ENCODE peak calls at places on chromosome 22, in eight cellular contexts. One of them, this sample, is unnamed.

GRCh38 chr22:47337161-47337621 is 574.7 kb downstream of the TBC1D22A start:
- DNase-seq in SK-N-SH: no peak
- DNase-seq in A549: peak; percentile 73
- DNase-seq in HepG2: peak; percentile 39
- DNase-seq in K562: peak; percentile 4
- DNase-seq in GM12878: no peak
- DNase-seq in H1: no peak
- DNase-seq in WTC11: no peak
- DNase-seq in this sample: peak; percentile 87

GRCh38 chr22:40345801-40346177 is 511 bp upstream of the ADSL start:
- DNase-seq in A549: no peak
- DNase-seq in K562: peak; percentile 55
- DNase-seq in HepG2: peak; percentile 10
- DNase-seq in WTC11: peak; percentile 38
- DNase-seq in GM12878: no peak
- DNase-seq in SK-N-SH: peak; percentile 36
- DNase-seq in H1: no peak
- DNase-seq in this sample: no peak

GRCh38 chr22:42222140-42222539 is 48.3 kb downstream of the TCF20 start:
- DNase-seq in A549: no peak
- DNase-seq in HepG2: peak; percentile 5
- DNase-seq in SK-N-SH: no peak
- DNase-seq in K562: no peak
- DNase-seq in H1: no peak
- DNase-seq in GM12878: no peak
- DNase-seq in WTC11: no peak
- DNase-seq in this sample: no peak

GRCh38 chr22:29744902-29745301 is 21.9 kb downstream of the ZMAT5 start:
- DNase-seq in HepG2: no peak
- DNase-seq in GM12878: no peak
- DNase-seq in H1: no peak
- DNase-seq in WTC11: no peak
- DNase-seq in A549: no peak
- DNase-seq in K562: no peak
- DNase-seq in SK-N-SH: no peak
- DNase-seq in this sample: peak; percentile 70

GRCh38 chr22:20571078-20571503 is 63.7 kb downstream of the MED15 start:
- DNase-seq in HepG2: no peak
- DNase-seq in A549: no peak
- DNase-seq in K562: no peak
- DNase-seq in H1: no peak
- DNase-seq in SK-N-SH: no peak
- DNase-seq in WTC11: no peak
- DNase-seq in GM12878: no peak
- DNase-seq in this sample: no peak

GRCh38 chr22:17501679-17502285 is 61.5 kb upstream of the SLC25A18 start:
- DNase-seq in SK-N-SH: peak; percentile 69
- DNase-seq in WTC11: no peak
- DNase-seq in K562: peak; percentile 75
- DNase-seq in HepG2: peak; percentile 63
- DNase-seq in A549: peak; percentile 33
- DNase-seq in GM12878: peak; percentile 57
- DNase-seq in H1: no peak
- DNase-seq in this sample: peak; percentile 66

GRCh38 chr22:19176175-19176630 is 2.3 kb downstream of the SLC25A1 start:
- DNase-seq in SK-N-SH: peak; percentile 73
- DNase-seq in K562: peak; percentile 77
- DNase-seq in H1: no peak
- DNase-seq in GM12878: no peak
- DNase-seq in HepG2: no peak
- DNase-seq in WTC11: peak; percentile 35
- DNase-seq in A549: no peak
- DNase-seq in this sample: no peak

GRCh38 chr22:47333625-47334024 is 571.2 kb downstream of the TBC1D22A start:
- DNase-seq in WTC11: no peak
- DNase-seq in HepG2: peak; percentile 9
- DNase-seq in GM12878: no peak
- DNase-seq in A549: no peak
- DNase-seq in SK-N-SH: no peak
- DNase-seq in H1: no peak
- DNase-seq in K562: no peak
- DNase-seq in this sample: peak; percentile 71

GRCh38 chr22:46250783-46251125 is 661 bp upstream of the CDPF1 start:
- DNase-seq in A549: no peak
- DNase-seq in H1: no peak
- DNase-seq in WTC11: peak; percentile 30
- DNase-seq in GM12878: no peak
- DNase-seq in SK-N-SH: no peak
- DNase-seq in HepG2: no peak
- DNase-seq in K562: peak; percentile 36
- DNase-seq in this sample: no peak

GRCh38 chr22:26835929-26836528 is 178.6 kb downstream of the MIAT start:
- DNase-seq in HepG2: peak; percentile 26
- DNase-seq in SK-N-SH: peak; percentile 41
- DNase-seq in GM12878: no peak
- DNase-seq in A549: peak; percentile 44
- DNase-seq in K562: peak; percentile 57
- DNase-seq in H1: peak; percentile 78
- DNase-seq in WTC11: peak; percentile 90
- DNase-seq in this sample: peak; percentile 23

GRCh38 chr22:25282671-25283561 is 63.5 kb downstream of the CRYBB2 start:
- DNase-seq in K562: no peak
- DNase-seq in H1: no peak
- DNase-seq in SK-N-SH: peak; percentile 66
- DNase-seq in HepG2: no peak
- DNase-seq in GM12878: no peak
- DNase-seq in A549: no peak
- DNase-seq in WTC11: peak; percentile 30
- DNase-seq in this sample: no peak

GRCh38 chr22:50444663-50445062 is 30.2 kb downstream of the SBF1 start:
- DNase-seq in A549: no peak
- DNase-seq in GM12878: no peak
- DNase-seq in SK-N-SH: no peak
- DNase-seq in WTC11: no peak
- DNase-seq in H1: no peak
- DNase-seq in K562: no peak
- DNase-seq in HepG2: no peak
- DNase-seq in this sample: peak; percentile 78

GRCh38 chr22:17785185-17786184 is 11.2 kb upstream of the BID start:
- DNase-seq in GM12878: no peak
- DNase-seq in K562: peak; percentile 91
- DNase-seq in H1: peak; percentile 74
- DNase-seq in WTC11: peak; percentile 95
- DNase-seq in HepG2: peak; percentile 72
- DNase-seq in SK-N-SH: no peak
- DNase-seq in A549: peak; percentile 31
- DNase-seq in this sample: no peak

GRCh38 chr22:49014227-49015201 is 813.2 kb downstream of the BRD1 start:
- DNase-seq in H1: no peak
- DNase-seq in HepG2: no peak
- DNase-seq in SK-N-SH: peak; percentile 11
- DNase-seq in GM12878: no peak
- DNase-seq in K562: no peak
- DNase-seq in A549: no peak
- DNase-seq in WTC11: no peak
- DNase-seq in this sample: no peak

GRCh38 chr22:19568337-19569311 is 44.4 kb upstream of the CLDN5 start:
- DNase-seq in HepG2: no peak
- DNase-seq in SK-N-SH: no peak
- DNase-seq in H1: no peak
- DNase-seq in K562: no peak
- DNase-seq in WTC11: no peak
- DNase-seq in A549: no peak
- DNase-seq in GM12878: no peak
- DNase-seq in this sample: peak; percentile 95

GRCh38 chr22:49202226-49202625 is 625.4 kb downstream of the BRD1 start:
- DNase-seq in A549: no peak
- DNase-seq in H1: no peak
- DNase-seq in GM12878: no peak
- DNase-seq in K562: no peak
- DNase-seq in WTC11: peak; percentile 3
- DNase-seq in SK-N-SH: no peak
- DNase-seq in HepG2: no peak
- DNase-seq in this sample: no peak

GRCh38 chr22:42993651-42994275 is 21.2 kb downstream of the PACSIN2 start:
- DNase-seq in WTC11: no peak
- DNase-seq in HepG2: peak; percentile 99
- DNase-seq in SK-N-SH: no peak
- DNase-seq in A549: no peak
- DNase-seq in K562: no peak
- DNase-seq in GM12878: no peak
- DNase-seq in H1: no peak
- DNase-seq in this sample: peak; percentile 60

GRCh38 chr22:50399751-50400331 is 56.7 kb downstream of the PPP6R2 start:
- DNase-seq in H1: peak; percentile 21
- DNase-seq in A549: peak; percentile 35
- DNase-seq in WTC11: peak; percentile 74
- DNase-seq in K562: peak; percentile 49
- DNase-seq in GM12878: no peak
- DNase-seq in HepG2: peak; percentile 16
- DNase-seq in SK-N-SH: peak; percentile 71
- DNase-seq in this sample: no peak

GRCh38 chr22:20315337-20316216 is 4.3 kb downstream of the DGCR6L start:
- DNase-seq in HepG2: no peak
- DNase-seq in A549: no peak
- DNase-seq in SK-N-SH: no peak
- DNase-seq in WTC11: no peak
- DNase-seq in H1: no peak
- DNase-seq in K562: peak; percentile 5
- DNase-seq in GM12878: no peak
- DNase-seq in this sample: no peak

GRCh38 chr22:38751422-38752346 is 4.1 kb downstream of the SUN2 start:
- DNase-seq in K562: no peak
- DNase-seq in GM12878: peak; percentile 65
- DNase-seq in H1: no peak
- DNase-seq in A549: no peak
- DNase-seq in WTC11: no peak
- DNase-seq in SK-N-SH: no peak
- DNase-seq in HepG2: no peak
- DNase-seq in this sample: no peak

GRCh38 chr22:17205432-17205831 is 13.8 kb downstream of the ADA2 start:
- DNase-seq in GM12878: no peak
- DNase-seq in WTC11: no peak
- DNase-seq in K562: no peak
- DNase-seq in SK-N-SH: no peak
- DNase-seq in H1: no peak
- DNase-seq in A549: no peak
- DNase-seq in HepG2: no peak
- DNase-seq in this sample: no peak

GRCh38 chr22:31585161-31585859 is 76.7 kb downstream of the PISD start:
- DNase-seq in H1: no peak
- DNase-seq in GM12878: no peak
- DNase-seq in K562: peak; percentile 77
- DNase-seq in A549: no peak
- DNase-seq in SK-N-SH: no peak
- DNase-seq in WTC11: no peak
- DNase-seq in HepG2: peak; percentile 61
- DNase-seq in this sample: peak; percentile 60
- TF ChIP-seq USF2 in H1: no peak
- TF ChIP-seq USF2 in GM12878: no peak
- TF ChIP-seq USF2 in K562: no peak
- TF ChIP-seq USF2 in A549: no peak
- TF ChIP-seq USF2 in SK-N-SH: no peak
- TF ChIP-seq USF2 in WTC11: no peak
- TF ChIP-seq USF2 in HepG2: no peak
- TF ChIP-seq USF2 in this sample: no peak

GRCh38 chr22:35596821-35597220 is 20.3 kb downstream of the MB start:
- DNase-seq in H1: no peak
- DNase-seq in A549: no peak
- DNase-seq in GM12878: no peak
- DNase-seq in WTC11: no peak
- DNase-seq in K562: no peak
- DNase-seq in HepG2: no peak
- DNase-seq in SK-N-SH: no peak
- DNase-seq in this sample: no peak
- TF ChIP-seq USF2 in H1: no peak
- TF ChIP-seq USF2 in A549: no peak
- TF ChIP-seq USF2 in GM12878: no peak
- TF ChIP-seq USF2 in WTC11: no peak
- TF ChIP-seq USF2 in K562: no peak
- TF ChIP-seq USF2 in HepG2: no peak
- TF ChIP-seq USF2 in SK-N-SH: no peak
- TF ChIP-seq USF2 in this sample: no peak

GRCh38 chr22:23565288-23565941 is 14.7 kb downstream of the IGLL1 start:
- DNase-seq in WTC11: peak; percentile 54
- DNase-seq in K562: peak; percentile 29
- DNase-seq in H1: no peak
- DNase-seq in A549: no peak
- DNase-seq in GM12878: no peak
- DNase-seq in SK-N-SH: peak; percentile 67
- DNase-seq in HepG2: no peak
- DNase-seq in this sample: no peak
- TF ChIP-seq USF2 in WTC11: no peak
- TF ChIP-seq USF2 in K562: no peak
- TF ChIP-seq USF2 in H1: no peak
- TF ChIP-seq USF2 in A549: no peak
- TF ChIP-seq USF2 in GM12878: no peak
- TF ChIP-seq USF2 in SK-N-SH: no peak
- TF ChIP-seq USF2 in HepG2: no peak
- TF ChIP-seq USF2 in this sample: no peak

DNA sequence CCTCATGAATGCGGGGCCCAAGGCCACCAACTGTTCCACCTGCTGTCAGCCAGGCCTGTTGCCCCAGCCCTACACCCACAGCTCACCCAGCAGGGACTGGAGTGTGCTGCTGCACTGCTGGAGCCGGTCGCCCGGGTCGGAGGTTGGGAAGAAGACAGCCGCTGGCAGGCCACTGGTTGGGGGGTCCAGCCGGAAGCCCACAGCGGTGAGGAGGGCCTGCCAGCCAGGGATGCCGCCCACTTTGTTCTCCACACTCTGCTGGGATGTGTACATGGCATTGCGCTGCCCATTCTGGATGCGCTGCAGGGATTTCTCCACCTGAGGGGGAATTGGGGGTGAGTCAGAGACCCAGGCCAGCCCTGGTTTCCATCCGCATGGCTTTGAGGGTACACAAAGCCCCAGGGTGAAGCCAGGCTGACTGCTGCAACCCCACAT is 74.2 kb upstream of the PITPNB start:
- DNase-seq in GM12878: no peak
- DNase-seq in H1: no peak
- DNase-seq in SK-N-SH: no peak
- DNase-seq in K562: no peak
- DNase-seq in HepG2: no peak
- DNase-seq in WTC11: no peak
- DNase-seq in A549: no peak
- DNase-seq in this sample: no peak
- TF ChIP-seq USF2 in GM12878: no peak
- TF ChIP-seq USF2 in H1: no peak
- TF ChIP-seq USF2 in SK-N-SH: no peak
- TF ChIP-seq USF2 in K562: no peak
- TF ChIP-seq USF2 in HepG2: no peak
- TF ChIP-seq USF2 in WTC11: no peak
- TF ChIP-seq USF2 in A549: no peak
- TF ChIP-seq USF2 in this sample: no peak